ENCODE peak calls at places on chromosomes 7 and 10, in ten cellular contexts. L is AG08396; C is B cell; A is naive thymus-derived CD8-positive, alpha-beta T cell; B is SK-MEL-5; X is stimulated activated naive CD8-positive, alpha-beta T cell treated with anti-CD3 and anti-CD28 coated beads, Interleukin-15, Interleukin-2, amounts not matched to agents 100 U/mL and 50 U/mL, for 24 hours; T is amniotic epithelial cell; N is amygdala; O is anterior cingulate cortex; S is choroid plexus epithelial cell. F is an unnamed sample.

GRCh38 chr7:12715372-12716133 is 28.1 kb downstream of the ARL4A start:
- DNase-seq in S (peak; percentile 99), N (peak; percentile 33), T (peak; percentile 99), A (peak; percentile 11), L (peak; percentile 18), C (no peak), O (peak; percentile 70), X (peak; percentile 57), B (peak; percentile 87), F (peak; percentile 67)

GRCh38 chr10:10786334-10787090 is 231.2 kb upstream of the CELF2 start:
- DNase-seq in S (peak; percentile 82), N (no peak), A (no peak), O (no peak), B (no peak), T (peak; percentile 88), X (no peak), L (no peak), C (no peak), F (peak; percentile 25)

GRCh38 chr10:130022501-130023299 is 58.6 kb upstream of the EBF3 start:
- DNase-seq in C (no peak), B (no peak), A (no peak), N (no peak), S (peak; percentile 1), T (no peak), X (no peak), L (peak; percentile 83), O (no peak), F (peak; percentile 94)

GRCh38 chr7:156927571-156928405 is 21.7 kb upstream of the NOM1 start:
- DNase-seq in T (no peak), B (no peak), X (no peak), L (no peak), C (no peak), N (no peak), A (no peak), S (no peak), O (no peak), F (no peak)

GRCh38 chr10:24820616-24821015 is 96.9 kb upstream of the ARHGAP21 start:
- DNase-seq in T (no peak), S (no peak), C (no peak), A (no peak), X (no peak), L (no peak), B (no peak), O (no peak), N (no peak), F (no peak)

GRCh38 chr7:111438369-111439289 is 123.7 kb downstream of the IMMP2L start:
- DNase-seq in C (no peak), B (no peak), A (no peak), O (no peak), T (peak; percentile 73), S (peak; percentile 83), X (no peak), L (peak; percentile 32), N (no peak), F (peak; percentile 54)

GRCh38 chr7:16661924-16662323 is 15.9 kb downstream of the BZW2 start:
- DNase-seq in X (no peak), S (no peak), A (no peak), N (no peak), C (no peak), T (no peak), O (no peak), B (no peak), L (no peak), F (no peak)

GRCh38 chr7:120190566-120190965 is 82.4 kb upstream of the KCND2 start:
- DNase-seq in L (no peak), C (no peak), T (peak; percentile 27), S (no peak), B (no peak), X (no peak), N (no peak), O (no peak), A (no peak), F (no peak)

GRCh38 chr10:23994459-23995046 is 214.4 kb upstream of the KIAA1217 start:
- DNase-seq in A (no peak), C (no peak), T (peak; percentile 59), O (peak; percentile 6), B (peak; percentile 68), N (no peak), X (peak; percentile 49), S (peak; percentile 77), L (peak; percentile 42), F (peak; percentile 72)

GRCh38 chr10:74310652-74311257 is 159.7 kb downstream of the ADK start:
- DNase-seq in L (no peak), A (no peak), X (no peak), C (no peak), N (no peak), O (no peak), B (no peak), S (peak; percentile 40), T (no peak), F (no peak)

GRCh38 chr7:44267719-44268413 is 57.5 kb downstream of the CAMK2B start:
- DNase-seq in C (no peak), O (peak; percentile 61), X (no peak), A (no peak), L (no peak), S (no peak), N (no peak), T (no peak), B (no peak), F (no peak)

GRCh38 chr10:97714401-97715258 is 1.1 kb downstream of the MARVELD1 start:
- DNase-seq in T (peak; percentile 46), S (peak; percentile 70), O (peak; percentile 61), A (no peak), B (no peak), N (no peak), X (peak; percentile 56), C (peak; percentile 78), L (peak; percentile 72), F (peak; percentile 84)

GRCh38 chr10:113651021-113651420 is 12.8 kb downstream of the NRAP start:
- DNase-seq in O (no peak), A (no peak), B (no peak), X (no peak), N (no peak), L (no peak), C (no peak), S (no peak), T (no peak), F (no peak)

GRCh38 chr10:122387572-122387971 is 13.1 kb downstream of the PLEKHA1 start:
- DNase-seq in N (no peak), T (no peak), B (no peak), X (no peak), O (no peak), L (no peak), A (no peak), C (no peak), S (no peak), F (no peak)

GRCh38 chr10:65518379-65518778 is 1407.5 kb upstream of the LRRTM3 start:
- DNase-seq in S (peak; percentile 1), A (no peak), X (no peak), C (no peak), T (peak; percentile 0), N (no peak), L (no peak), O (no peak), B (no peak), F (no peak)

GRCh38 chr7:17782216-17782549 is 158.1 kb downstream of the SNX13 start:
- DNase-seq in S (no peak), C (no peak), N (no peak), L (no peak), A (no peak), O (no peak), X (no peak), B (no peak), T (no peak), F (no peak)

GRCh38 chr7:19463581-19463980 is 245.3 kb downstream of the POLR1F start:
- DNase-seq in S (no peak), X (no peak), T (no peak), C (no peak), L (no peak), B (no peak), A (no peak), O (no peak), N (no peak), F (no peak)

GRCh38 chr7:139776486-139777303 is 1.1 kb downstream of the HIPK2 start:
- DNase-seq in L (peak; percentile 64), S (peak; percentile 76), N (no peak), A (no peak), O (peak; percentile 61), C (peak; percentile 56), X (peak; percentile 30), T (peak; percentile 44), B (no peak), F (peak; percentile 47)

GRCh38 chr7:113731571-113731970 is 187.2 kb downstream of the PPP1R3A start:
- DNase-seq in T (peak; percentile 21), S (peak; percentile 7), A (no peak), N (no peak), C (no peak), L (no peak), B (no peak), X (no peak), O (no peak), F (no peak)

GRCh38 chr7:17209101-17209500 is 89.4 kb upstream of the AHR start:
- DNase-seq in O (no peak), B (no peak), C (no peak), X (no peak), A (no peak), T (no peak), N (no peak), S (no peak), L (no peak), F (no peak)

GRCh38 chr7:126057979-126058378 is 1128.4 kb upstream of the POT1 start:
- DNase-seq in X (no peak), L (no peak), B (no peak), C (no peak), S (no peak), O (no peak), N (no peak), A (no peak), T (no peak), F (no peak)

GRCh38 chr10:29858352-29859267 is 200.8 kb downstream of the JCAD start:
- DNase-seq in X (no peak), S (peak; percentile 79), N (no peak), O (no peak), B (peak; percentile 61), C (no peak), A (no peak), L (peak; percentile 69), T (peak; percentile 56), F (peak; percentile 71)

GRCh38 chr10:14583252-14583651 is 191.4 kb downstream of the FAM107B start:
- DNase-seq in B (no peak), O (no peak), N (no peak), C (peak; percentile 49), L (no peak), X (peak; percentile 75), T (no peak), S (no peak), A (peak; percentile 69), F (no peak)

GRCh38 chr7:44626620-44627019 is 20.2 kb downstream of the OGDH start:
- DNase-seq in C (no peak), N (no peak), O (no peak), L (no peak), X (no peak), S (no peak), A (no peak), B (no peak), T (no peak), F (no peak)

GRCh38 chr10:117980216-117980615 is 66.5 kb downstream of the RAB11FIP2 start:
- DNase-seq in T (peak; percentile 52), N (no peak), L (peak; percentile 46), S (peak; percentile 64), B (no peak), X (no peak), O (no peak), A (no peak), C (no peak), F (peak; percentile 70)

GRCh38 chr10:18334116-18334867 is 194.1 kb downstream of the CACNB2 start:
- DNase-seq in S (peak; percentile 16), A (no peak), C (no peak), N (no peak), B (no peak), L (no peak), T (no peak), X (no peak), O (no peak), F (peak; percentile 20)

GRCh38 chr10:1050145-1050544 is 1.2 kb upstream of the IDI1 start:
- DNase-seq in C (no peak), T (peak; percentile 59), N (no peak), B (no peak), A (no peak), L (no peak), X (no peak), S (peak; percentile 57), O (no peak), F (no peak)

GRCh38 chr7:130131191-130131834 is 61.0 kb downstream of the KLHDC10 start:
- DNase-seq in L (no peak), X (no peak), C (no peak), N (no peak), O (no peak), T (no peak), A (no peak), S (no peak), B (no peak), F (no peak)